ENCODE peak calls at places on chromosomes 7 and 10, in ten cellular contexts. X, Q, E, S, A, H, I, Y, M and K are unnamed samples.

GRCh38 chr10:122463466-122464157 is 2.3 kb downstream of the HTRA1 start:
- DNase-seq in Q (no peak), M (no peak), H (no peak), X (no peak), S (peak; percentile 14), E (no peak), Y (no peak), A (no peak), I (no peak), K (no peak)

GRCh38 chr7:63927261-63927660 is 71.4 kb upstream of the ZNF722 start:
- DNase-seq in I (no peak), A (no peak), Y (no peak), H (no peak), M (no peak), Q (no peak), E (no peak), S (no peak), X (no peak), K (no peak)

GRCh38 chr7:98151884-98152283 is 45.2 kb downstream of the LMTK2 start:
- DNase-seq in S (no peak), Y (no peak), Q (no peak), X (no peak), H (no peak), M (no peak), I (no peak), E (no peak), A (no peak), K (no peak)

GRCh38 chr7:32616625-32617024 is 121.3 kb downstream of the AVL9 start:
- DNase-seq in S (no peak), E (no peak), A (peak; percentile 92), Q (no peak), Y (no peak), H (peak; percentile 92), M (peak; percentile 88), X (peak; percentile 68), I (no peak), K (no peak)

GRCh38 chr10:44400553-44400952 is 15.7 kb upstream of the CXCL12 start:
- DNase-seq in Q (no peak), M (no peak), I (no peak), E (peak; percentile 89), Y (no peak), S (no peak), X (no peak), H (no peak), A (no peak), K (no peak)

GRCh38 chr10:128009357-128009756 is 102.5 kb downstream of the PTPRE start:
- DNase-seq in X (no peak), Q (no peak), E (no peak), M (no peak), A (no peak), I (no peak), S (no peak), Y (no peak), H (no peak), K (no peak)

GRCh38 chr10:115141254-115141653 is 48.1 kb downstream of the ATRNL1 start:
- DNase-seq in Q (no peak), E (peak; percentile 44), S (peak; percentile 1), M (peak; percentile 23), H (peak; percentile 26), I (no peak), Y (no peak), X (no peak), A (peak; percentile 24), K (no peak)

GRCh38 chr10:17647316-17647715 is 3.4 kb downstream of the STAM start:
- DNase-seq in A (no peak), Y (no peak), M (no peak), Q (no peak), H (no peak), I (no peak), X (no peak), S (no peak), E (no peak), K (no peak)

GRCh38 chr7:158532093-158532627 is 55.5 kb downstream of the PTPRN2 start:
- DNase-seq in S (no peak), H (no peak), X (peak; percentile 27), A (no peak), E (no peak), Q (no peak), I (no peak), M (no peak), Y (no peak), K (no peak)

GRCh38 chr7:16702433-16702832 is 51.1 kb upstream of the TSPAN13 start:
- DNase-seq in S (peak; percentile 30), Y (no peak), E (no peak), H (no peak), Q (no peak), M (no peak), X (no peak), I (no peak), A (peak; percentile 20), K (no peak)

GRCh38 chr10:9262770-9263169 is 1208.3 kb downstream of the GATA3 start:
- DNase-seq in S (no peak), I (no peak), X (no peak), Y (no peak), H (no peak), E (no peak), Q (no peak), A (peak; percentile 59), M (no peak), K (no peak)

GRCh38 chr7:74256446-74257408 is 2.5 kb upstream of the RFC2 start:
- DNase-seq in X (no peak), M (no peak), A (peak; percentile 75), H (peak; percentile 9), I (no peak), Y (no peak), E (no peak), S (no peak), Q (no peak), K (no peak)

GRCh38 chr7:99997545-99998137 is 17.8 kb upstream of the ZKSCAN1 start:
- DNase-seq in Q (no peak), H (no peak), X (peak; percentile 82), A (no peak), Y (peak; percentile 71), S (peak; percentile 81), I (no peak), M (no peak), E (peak; percentile 76), K (peak; percentile 55)

GRCh38 chr10:133267829-133268228 is 8.8 kb downstream of the ADAM8 start:
- DNase-seq in I (no peak), Q (no peak), H (no peak), M (no peak), Y (no peak), E (peak; percentile 57), S (no peak), A (no peak), X (no peak), K (no peak)

GRCh38 chr7:36784991-36785940 is 61.0 kb upstream of the AOAH start:
- DNase-seq in M (no peak), X (no peak), A (no peak), Y (peak; percentile 65), E (no peak), Q (no peak), H (no peak), S (peak; percentile 27), I (no peak), K (no peak)

GRCh38 chr7:2498708-2499107 is 20.9 kb upstream of the LFNG start:
- DNase-seq in E (no peak), X (no peak), M (no peak), S (no peak), I (no peak), H (no peak), Y (no peak), Q (no peak), A (no peak), K (peak; percentile 85)

GRCh38 chr7:154789404-154789803 is 213.5 kb downstream of the PAXIP1 start:
- DNase-seq in Y (no peak), H (no peak), M (no peak), E (no peak), A (peak; percentile 31), I (peak; percentile 85), S (peak; percentile 32), X (no peak), Q (no peak), K (peak; percentile 19)

GRCh38 chr7:11648104-11648503 is 183.9 kb downstream of the THSD7A start:
- DNase-seq in S (no peak), Q (no peak), A (no peak), X (no peak), Y (no peak), M (no peak), I (no peak), E (no peak), H (no peak), K (no peak)

GRCh38 chr7:41255716-41256115 is 447.2 kb downstream of the INHBA start:
- DNase-seq in I (no peak), X (no peak), H (no peak), A (no peak), Y (no peak), S (no peak), Q (no peak), E (no peak), M (no peak), K (no peak)

GRCh38 chr10:104258209-104258608 is 3.5 kb downstream of the GSTO1 start:
- DNase-seq in I (no peak), X (no peak), H (no peak), A (no peak), Q (no peak), M (no peak), Y (no peak), S (no peak), E (no peak), K (no peak)

GRCh38 chr10:75111906-75112703 is 649 bp downstream of the SAMD8 start:
- DNase-seq in Y (peak; percentile 52), A (peak; percentile 71), M (peak; percentile 74), E (peak; percentile 76), Q (no peak), H (peak; percentile 33), X (no peak), I (peak; percentile 64), S (peak; percentile 70), K (peak; percentile 71)

GRCh38 chr7:96589038-96589437 is 120.6 kb downstream of the SEM1 start:
- DNase-seq in E (no peak), I (no peak), Q (no peak), M (no peak), S (peak; percentile 98), X (no peak), Y (no peak), H (no peak), A (peak; percentile 7), K (no peak)

GRCh38 chr10:8071006-8071405 is 16.5 kb downstream of the GATA3 start:
- DNase-seq in H (no peak), Y (no peak), I (no peak), A (peak; percentile 54), E (no peak), M (peak; percentile 21), X (no peak), S (no peak), Q (no peak), K (no peak)

GRCh38 chr10:31197886-31198285 is 121.1 kb upstream of the ZEB1 start:
- DNase-seq in M (peak; percentile 60), I (no peak), X (no peak), A (peak; percentile 2), Y (no peak), Q (no peak), E (no peak), H (peak; percentile 26), S (no peak), K (no peak)

GRCh38 chr10:22058195-22058594 is 54.7 kb upstream of the DNAJC1 start:
- DNase-seq in M (no peak), H (no peak), S (peak; percentile 50), Q (no peak), E (no peak), Y (no peak), X (no peak), A (no peak), I (no peak), K (no peak)

GRCh38 chr10:94299417-94299816 is 63.3 kb downstream of the NOC3L start:
- DNase-seq in H (peak; percentile 61), S (no peak), E (no peak), X (no peak), Q (no peak), Y (no peak), A (peak; percentile 96), I (no peak), M (peak; percentile 58), K (no peak)

GRCh38 chr10:102743078-102743587 is 615 bp upstream of the WBP1L start:
- DNase-seq in M (no peak), I (no peak), Y (no peak), S (peak; percentile 31), X (no peak), E (no peak), A (no peak), H (no peak), Q (no peak), K (peak; percentile 44)

GRCh38 chr10:66187096-66187733 is 738.6 kb upstream of the LRRTM3 start:
- DNase-seq in I (no peak), M (no peak), S (no peak), Q (no peak), Y (no peak), X (no peak), E (no peak), A (no peak), H (no peak), K (no peak)